ENCODE peak calls at places on chromosomes 4 and X, in five cellular contexts. I is A549; R is astrocyte; V is hepatocyte; X is CD4-positive, alpha-beta T cell. L is an unnamed sample.

GRCh38 chr4:174365018-174365587 is 81.4 kb downstream of the CEP44 start:
- DNase-seq in R (peak; percentile 6), V (peak; percentile 62), I (peak; percentile 53), X (no peak), L (no peak)

GRCh38 chr4:88738714-88739366 is 41.2 kb upstream of the NAP1L5 start:
- DNase-seq in X (no peak), R (no peak), I (no peak), V (no peak), L (no peak)

GRCh38 chr4:58192217-58192616 is 1082.0 kb upstream of the IGFBP7 start:
- DNase-seq in X (no peak), R (no peak), I (no peak), V (no peak), L (no peak)

GRCh38 chrX:31658360-31658759 is 586.5 kb upstream of the FTHL17 start:
- DNase-seq in V (peak; percentile 22), I (peak; percentile 2), X (no peak), R (peak; percentile 23), L (no peak)

GRCh38 chrX:54495814-54496516 is at the start of gene FGD1:
- DNase-seq in I (peak; percentile 64), R (peak; percentile 30), X (peak; percentile 7), V (peak; percentile 83), L (no peak)

GRCh38 chrX:46722742-46723568 is 36.0 kb downstream of the SLC9A7 start:
- DNase-seq in V (no peak), I (no peak), R (peak; percentile 48), X (no peak), L (no peak)

GRCh38 chrX:11438380-11438723 is 145.1 kb downstream of the AMELX start:
- DNase-seq in R (no peak), X (no peak), V (no peak), I (no peak), L (no peak)

GRCh38 chrX:120749141-120749846 is 119.4 kb upstream of the C1GALT1C1 start:
- DNase-seq in X (no peak), I (no peak), R (peak; percentile 34), V (no peak), L (no peak)

GRCh38 chr4:41418444-41418843 is 119.5 kb upstream of the LIMCH1 start:
- DNase-seq in I (no peak), R (peak; percentile 92), V (no peak), X (no peak), L (no peak)

GRCh38 chr4:179328627-179329026 is 1886.4 kb upstream of the AGA start:
- DNase-seq in V (peak; percentile 20), X (no peak), R (no peak), I (no peak), L (no peak)

GRCh38 chr4:130043796-130044195 is 947.8 kb downstream of the C4orf33 start:
- DNase-seq in I (peak; percentile 43), R (no peak), V (peak; percentile 13), X (no peak), L (no peak)

GRCh38 chrX:9482408-9482807 is 17.6 kb downstream of the TBL1X start:
- DNase-seq in R (no peak), V (no peak), I (no peak), X (no peak), L (no peak)

GRCh38 chr4:17567267-17567666 is 9.7 kb upstream of the LAP3 start:
- DNase-seq in X (no peak), R (no peak), V (no peak), I (no peak), L (no peak)

GRCh38 chrX:111411591-111412371 is at the start of gene DCX:
- DNase-seq in R (no peak), X (no peak), V (no peak), I (no peak), L (no peak)

GRCh38 chr4:84050014-84050413 is 449.1 kb downstream of the NKX6-1 start:
- DNase-seq in X (no peak), I (peak; percentile 9), R (no peak), V (no peak), L (no peak)

GRCh38 chrX:150044556-150044955 is 106.3 kb upstream of the EOLA2 start:
- DNase-seq in R (peak; percentile 23), X (no peak), V (no peak), I (no peak), L (no peak)

GRCh38 chr4:176259330-176260090 is 9.5 kb downstream of the ASB5 start:
- DNase-seq in V (peak; percentile 21), X (no peak), R (peak; percentile 58), I (no peak), L (no peak)

GRCh38 chr4:7598939-7599790 is 164.4 kb upstream of the PSAPL1 start:
- DNase-seq in R (no peak), X (no peak), V (no peak), I (no peak), L (no peak)

GRCh38 chr4:19614171-19614570 is 637.5 kb upstream of the SLIT2 start:
- DNase-seq in X (no peak), V (no peak), R (peak; percentile 25), I (no peak), L (no peak)

GRCh38 chr4:52982246-52982950 is 120.3 kb downstream of the RASL11B start:
- DNase-seq in X (no peak), I (peak; percentile 28), R (peak; percentile 32), V (peak; percentile 63), L (no peak)

GRCh38 chr4:24850669-24851068 is 55.3 kb downstream of the SOD3 start:
- DNase-seq in I (peak; percentile 10), V (peak; percentile 18), R (peak; percentile 91), X (no peak), L (no peak)

GRCh38 chrX:41333744-41333993 is 293 bp upstream of the DDX3X start:
- DNase-seq in V (peak; percentile 81), X (no peak), I (peak; percentile 94), R (peak; percentile 80), L (peak; percentile 50)

GRCh38 chr4:76504613-76505465 is 69.8 kb downstream of the SHROOM3 start:
- DNase-seq in R (peak; percentile 40), V (peak; percentile 62), X (no peak), I (peak; percentile 39), L (no peak)

GRCh38 chr4:6478546-6479220 is 6.3 kb upstream of the PPP2R2C start:
- DNase-seq in I (no peak), X (no peak), R (no peak), V (no peak), L (no peak)

GRCh38 chr4:102168580-102168979 is 176.7 kb downstream of the SLC39A8 start:
- DNase-seq in X (no peak), V (no peak), R (peak; percentile 22), I (no peak), L (no peak)

GRCh38 chr4:41795796-41796195 is 47.3 kb upstream of the PHOX2B start:
- DNase-seq in V (no peak), I (no peak), X (no peak), R (no peak), L (no peak)

GRCh38 chr4:127214936-127215335 is 417.8 kb upstream of the INTU start:
- DNase-seq in V (no peak), X (no peak), I (no peak), R (no peak), L (no peak)

GRCh38 chr4:145179201-145179860 is 1.1 kb downstream of the OTUD4 start:
- DNase-seq in X (peak; percentile 56), V (peak; percentile 86), R (peak; percentile 42), I (peak; percentile 54), L (no peak)

GRCh38 chr4:118954246-118954645 is 65.6 kb downstream of the SYNPO2 start:
- DNase-seq in I (peak; percentile 16), V (no peak), X (no peak), R (peak; percentile 34), L (no peak)

GRCh38 chr4:85747871-85748491 is 273.0 kb downstream of the ARHGAP24 start:
- DNase-seq in X (no peak), I (peak; percentile 80), R (peak; percentile 61), V (peak; percentile 85), L (no peak)

GRCh38 chr4:19888587-19888986 is 363.1 kb upstream of the SLIT2 start:
- DNase-seq in R (no peak), X (no peak), I (no peak), V (no peak), L (no peak)

GRCh38 chr4:46886711-46887110 is 22.3 kb downstream of the COX7B2 start:
- DNase-seq in I (peak; percentile 11), V (peak; percentile 11), R (peak; percentile 4), X (no peak), L (no peak)
- TF ChIP-seq CTCF in I (no peak), V (peak; percentile 38), R (peak; percentile 43), X (no peak), L (no peak)

GRCh38 chr4:995311-996026 is 2.3 kb upstream of the SLC26A1 start:
- DNase-seq in R (no peak), V (no peak), I (no peak), X (no peak), L (no peak)
- TF ChIP-seq CTCF in R (no peak), V (no peak), I (no peak), X (no peak), L (no peak)

DNA sequence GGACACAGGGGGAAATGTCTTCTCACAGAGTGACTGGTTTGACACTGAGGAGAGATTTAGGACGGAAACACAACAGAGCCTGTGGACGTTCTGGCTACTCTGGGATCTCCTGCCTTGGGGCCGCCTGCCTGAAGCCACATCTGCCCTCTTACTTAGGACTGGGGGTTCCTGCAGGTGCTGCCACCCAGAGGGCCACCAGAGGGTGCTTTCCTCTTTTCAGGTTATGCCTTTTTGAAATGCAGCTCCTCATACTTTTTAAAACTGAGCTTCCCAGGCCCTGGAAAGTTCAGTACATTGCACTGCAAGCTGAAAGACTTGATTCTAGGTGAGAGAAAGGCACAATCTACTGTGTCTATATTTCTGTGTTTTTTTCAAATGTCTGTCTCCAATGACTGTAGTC is 92.2 kb upstream of the PGRMC2 start:
- DNase-seq in V (peak; percentile 23), R (no peak), X (no peak), I (peak; percentile 53), L (no peak)
- TF ChIP-seq CTCF in V (peak; percentile 37), R (peak; percentile 35), X (no peak), I (peak; percentile 35), L (no peak)

DNA sequence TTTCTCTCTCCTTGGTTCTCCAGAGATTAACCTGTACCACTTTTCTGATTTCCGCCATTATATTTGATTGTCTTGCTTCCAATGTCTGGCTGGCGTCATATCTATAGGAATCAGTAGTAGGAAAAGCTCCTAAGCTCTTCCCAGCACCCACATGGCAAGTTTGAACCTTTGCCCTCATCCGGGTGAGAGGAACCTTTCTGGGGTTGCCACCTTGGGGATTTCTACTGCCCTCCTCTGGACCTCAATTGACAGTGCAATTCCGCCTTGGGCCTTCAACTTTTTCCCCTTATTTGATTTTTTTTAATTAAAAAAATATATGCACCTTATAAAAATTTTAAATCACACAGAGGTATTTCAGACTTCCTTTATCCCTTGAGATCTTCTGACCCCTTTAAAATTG is 2.0 kb upstream of the CXorf66 start:
- DNase-seq in I (peak; percentile 32), V (no peak), R (no peak), X (no peak), L (no peak)
- TF ChIP-seq CTCF in I (peak; percentile 9), V (no peak), R (peak; percentile 14), X (no peak), L (no peak)